ENCODE peak calls at places on chromosomes 4 and X, in six cellular contexts. One of them, this sample, is unnamed.

GRCh38 chrX:134764202-134764785 is 106.0 kb upstream of the PLAC1 start:
- DNase-seq in fibroblast of lung: peak
- DNase-seq in A673: peak
- DNase-seq in hepatocyte: no peak
- DNase-seq in astrocyte: no peak
- DNase-seq in PC-3: peak
- DNase-seq in this sample: peak

GRCh38 chr4:134024251-134024650 is 177.3 kb downstream of the PABPC4L start:
- DNase-seq in fibroblast of lung: peak
- DNase-seq in A673: peak
- DNase-seq in hepatocyte: peak
- DNase-seq in astrocyte: peak
- DNase-seq in PC-3: peak
- DNase-seq in this sample: peak

GRCh38 chrX:76428243-76429130 is 977 bp downstream of the MAGEE1 start:
- DNase-seq in fibroblast of lung: no peak
- DNase-seq in A673: no peak
- DNase-seq in hepatocyte: peak
- DNase-seq in astrocyte: no peak
- DNase-seq in PC-3: no peak
- DNase-seq in this sample: peak

GRCh38 chrX:140762061-140762460 is 52.5 kb downstream of the LINC00632 start:
- DNase-seq in fibroblast of lung: peak
- DNase-seq in A673: peak
- DNase-seq in hepatocyte: peak
- DNase-seq in astrocyte: peak
- DNase-seq in PC-3: peak
- DNase-seq in this sample: peak

GRCh38 chrX:75547137-75547536 is 24.3 kb upstream of the ZDHHC15 start:
- DNase-seq in fibroblast of lung: no peak
- DNase-seq in A673: no peak
- DNase-seq in hepatocyte: no peak
- DNase-seq in astrocyte: no peak
- DNase-seq in PC-3: no peak
- DNase-seq in this sample: no peak

GRCh38 chrX:131840799-131841495 is 182.2 kb upstream of the STK26 start:
- DNase-seq in fibroblast of lung: no peak
- DNase-seq in A673: no peak
- DNase-seq in hepatocyte: no peak
- DNase-seq in astrocyte: no peak
- DNase-seq in PC-3: no peak
- DNase-seq in this sample: no peak

GRCh38 chrX:30888526-30889146 is 418 bp downstream of the TAB3 start:
- DNase-seq in fibroblast of lung: no peak
- DNase-seq in A673: peak
- DNase-seq in hepatocyte: peak
- DNase-seq in astrocyte: peak
- DNase-seq in PC-3: no peak
- DNase-seq in this sample: no peak

GRCh38 chrX:53666171-53666570 is 20.3 kb downstream of the HUWE1 start:
- DNase-seq in fibroblast of lung: no peak
- DNase-seq in A673: no peak
- DNase-seq in hepatocyte: no peak
- DNase-seq in astrocyte: no peak
- DNase-seq in PC-3: no peak
- DNase-seq in this sample: no peak

GRCh38 chr4:12409507-12410190 is 981.0 kb upstream of the HS3ST1 start:
- DNase-seq in fibroblast of lung: peak
- DNase-seq in A673: no peak
- DNase-seq in hepatocyte: peak
- DNase-seq in astrocyte: no peak
- DNase-seq in PC-3: peak
- DNase-seq in this sample: no peak

GRCh38 chr4:41455215-41455614 is 82.7 kb upstream of the LIMCH1 start:
- DNase-seq in fibroblast of lung: no peak
- DNase-seq in A673: no peak
- DNase-seq in hepatocyte: no peak
- DNase-seq in astrocyte: no peak
- DNase-seq in PC-3: peak
- DNase-seq in this sample: peak

GRCh38 chrX:100864967-100865366 is 9.2 kb downstream of the NOX1 start:
- DNase-seq in fibroblast of lung: peak
- DNase-seq in A673: no peak
- DNase-seq in hepatocyte: no peak
- DNase-seq in astrocyte: peak
- DNase-seq in PC-3: peak
- DNase-seq in this sample: no peak

GRCh38 chr4:51850294-51850693 is 7.3 kb downstream of the DCUN1D4 start:
- DNase-seq in fibroblast of lung: no peak
- DNase-seq in A673: no peak
- DNase-seq in hepatocyte: no peak
- DNase-seq in astrocyte: no peak
- DNase-seq in PC-3: no peak
- DNase-seq in this sample: no peak

GRCh38 chr4:152382057-152382785 is 153.7 kb downstream of the FBXW7 start:
- DNase-seq in fibroblast of lung: no peak
- DNase-seq in A673: no peak
- DNase-seq in hepatocyte: no peak
- DNase-seq in astrocyte: no peak
- DNase-seq in PC-3: no peak
- DNase-seq in this sample: no peak

GRCh38 chrX:36684053-36684452 is 324.1 kb upstream of the FAM47C start:
- DNase-seq in fibroblast of lung: no peak
- DNase-seq in A673: peak
- DNase-seq in hepatocyte: no peak
- DNase-seq in astrocyte: no peak
- DNase-seq in PC-3: peak
- DNase-seq in this sample: peak

GRCh38 chr4:165394275-165394674 is 15.5 kb downstream of the CPE start:
- DNase-seq in fibroblast of lung: peak
- DNase-seq in A673: no peak
- DNase-seq in hepatocyte: no peak
- DNase-seq in astrocyte: peak
- DNase-seq in PC-3: peak
- DNase-seq in this sample: no peak

GRCh38 chr4:147173797-147174196 is 228.1 kb upstream of the TTC29 start:
- DNase-seq in fibroblast of lung: no peak
- DNase-seq in A673: no peak
- DNase-seq in hepatocyte: no peak
- DNase-seq in astrocyte: no peak
- DNase-seq in PC-3: no peak
- DNase-seq in this sample: peak

GRCh38 chr4:144575181-144575580 is 70.8 kb upstream of the HHIP start:
- DNase-seq in fibroblast of lung: no peak
- DNase-seq in A673: peak
- DNase-seq in hepatocyte: peak
- DNase-seq in astrocyte: no peak
- DNase-seq in PC-3: peak
- DNase-seq in this sample: no peak

GRCh38 chr4:144574004-144574403 is 72.0 kb upstream of the HHIP start:
- DNase-seq in fibroblast of lung: no peak
- DNase-seq in A673: no peak
- DNase-seq in hepatocyte: no peak
- DNase-seq in astrocyte: no peak
- DNase-seq in PC-3: no peak
- DNase-seq in this sample: no peak

GRCh38 chr4:144578681-144579080 is 67.3 kb upstream of the HHIP start:
- DNase-seq in fibroblast of lung: peak
- DNase-seq in A673: no peak
- DNase-seq in hepatocyte: no peak
- DNase-seq in astrocyte: peak
- DNase-seq in PC-3: peak
- DNase-seq in this sample: no peak

GRCh38 chr4:144572660-144573059 is 73.3 kb upstream of the HHIP start:
- DNase-seq in fibroblast of lung: no peak
- DNase-seq in A673: no peak
- DNase-seq in hepatocyte: no peak
- DNase-seq in astrocyte: no peak
- DNase-seq in PC-3: no peak
- DNase-seq in this sample: no peak

GRCh38 chr4:144574509-144574908 is 71.4 kb upstream of the HHIP start:
- DNase-seq in fibroblast of lung: no peak
- DNase-seq in A673: no peak
- DNase-seq in hepatocyte: no peak
- DNase-seq in astrocyte: peak
- DNase-seq in PC-3: no peak
- DNase-seq in this sample: no peak
- TF ChIP-seq EZH2 in fibroblast of lung: no peak
- TF ChIP-seq EZH2 in A673: no peak
- TF ChIP-seq EZH2 in hepatocyte: no peak
- TF ChIP-seq EZH2 in astrocyte: no peak
- TF ChIP-seq EZH2 in PC-3: no peak
- TF ChIP-seq EZH2 in this sample: no peak

GRCh38 chr4:31998807-31999206 is 1278.6 kb downstream of the PCDH7 start:
- DNase-seq in fibroblast of lung: no peak
- DNase-seq in A673: no peak
- DNase-seq in hepatocyte: no peak
- DNase-seq in astrocyte: no peak
- DNase-seq in PC-3: no peak
- DNase-seq in this sample: no peak
- H3K4me3 ChIP-seq in fibroblast of lung: no peak
- H3K4me3 ChIP-seq in A673: no peak
- H3K4me3 ChIP-seq in hepatocyte: no peak
- H3K4me3 ChIP-seq in astrocyte: no peak
- H3K4me3 ChIP-seq in PC-3: no peak
- H3K4me3 ChIP-seq in this sample: no peak

DNA sequence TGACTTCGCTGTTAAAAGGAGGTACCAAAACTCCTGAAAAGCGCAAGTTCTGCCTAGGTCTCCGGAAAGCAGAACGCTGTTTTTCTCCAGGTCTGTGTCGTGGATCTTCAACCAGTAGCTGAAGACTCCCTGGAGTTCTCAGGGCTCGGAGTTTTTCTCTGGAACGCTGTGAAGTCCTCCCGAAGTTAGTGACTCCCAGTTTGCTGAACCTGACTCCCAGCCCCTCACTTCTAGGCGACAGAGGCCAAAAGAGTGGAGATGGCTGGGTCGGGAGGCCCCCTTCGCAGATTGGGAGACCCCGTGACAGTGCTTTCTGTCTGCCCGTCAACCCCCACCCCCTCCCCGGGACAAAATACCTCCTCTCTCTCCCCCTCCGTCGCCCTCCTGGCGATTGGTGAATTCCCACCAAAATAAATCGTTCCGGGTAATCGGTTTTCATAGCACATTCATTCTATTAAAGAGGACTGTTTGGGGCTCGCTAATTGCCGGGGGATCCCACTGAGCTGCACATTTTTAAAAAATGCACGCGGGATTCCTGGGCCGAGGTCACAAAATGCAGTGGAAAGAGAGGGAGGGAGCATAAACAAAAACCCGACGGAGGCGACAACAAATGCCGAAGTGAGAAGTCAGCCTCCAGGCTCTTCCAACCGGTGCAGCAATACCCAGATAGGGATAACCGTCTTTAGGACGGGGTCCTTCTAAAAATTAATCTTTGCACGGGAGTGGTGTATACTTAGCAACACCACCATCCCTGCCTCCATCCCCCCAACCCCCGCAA is 4.0 kb upstream of the MSX1 start:
- DNase-seq in fibroblast of lung: no peak
- DNase-seq in A673: no peak
- DNase-seq in hepatocyte: no peak
- DNase-seq in astrocyte: no peak
- DNase-seq in PC-3: no peak
- DNase-seq in this sample: peak
- TF ChIP-seq EZH2 in fibroblast of lung: peak
- TF ChIP-seq EZH2 in A673: no peak
- TF ChIP-seq EZH2 in hepatocyte: peak
- TF ChIP-seq EZH2 in astrocyte: peak
- TF ChIP-seq EZH2 in PC-3: no peak
- TF ChIP-seq EZH2 in this sample: peak

GRCh38 chr4:155487231-155487630 is 110.5 kb upstream of the MAP9 start:
- DNase-seq in fibroblast of lung: no peak
- DNase-seq in A673: no peak
- DNase-seq in hepatocyte: no peak
- DNase-seq in astrocyte: no peak
- DNase-seq in PC-3: no peak
- DNase-seq in this sample: no peak
- H3K4me3 ChIP-seq in fibroblast of lung: no peak
- H3K4me3 ChIP-seq in A673: no peak
- H3K4me3 ChIP-seq in hepatocyte: no peak
- H3K4me3 ChIP-seq in astrocyte: no peak
- H3K4me3 ChIP-seq in PC-3: no peak
- H3K4me3 ChIP-seq in this sample: no peak